ENCODE peak calls at places on chromosomes 13 and 19, in four cellular contexts. Y is fibroblast of the aortic adventitia; P is HAP-1; Z is CD4-positive, alpha-beta memory T cell. M is an unnamed sample.

GRCh38 chr19:50230379-50231351 is 27.2 kb downstream of the MYH14 start:
- DNase-seq in Y (no peak), P (no peak), Z (no peak), M (no peak)

GRCh38 chr19:17307876-17308377 is 1.4 kb upstream of the DDA1 start:
- DNase-seq in Y (no peak), P (no peak), Z (no peak), M (no peak)

GRCh38 chr19:49858591-49858985 is 7.6 kb downstream of the PTOV1 start:
- DNase-seq in Y (no peak), P (no peak), Z (no peak), M (no peak)

GRCh38 chr13:20136781-20137703 is 23.8 kb downstream of the GJA3 start:
- DNase-seq in Y (no peak), P (peak), Z (no peak), M (peak)

GRCh38 chr19:43620061-43621001 is 902 bp upstream of the ZNF428 start:
- DNase-seq in Y (no peak), P (no peak), Z (peak), M (no peak)

GRCh38 chr13:102234618-102235017 is 167.2 kb downstream of the FGF14 start:
- DNase-seq in Y (no peak), P (no peak), Z (no peak), M (no peak)

GRCh38 chr19:5430237-5430636 is 25.0 kb upstream of the ZNRF4 start:
- DNase-seq in Y (no peak), P (no peak), Z (no peak), M (no peak)

GRCh38 chr19:16373539-16373938 is 48.9 kb downstream of the KLF2 start:
- DNase-seq in Y (peak), P (no peak), Z (no peak), M (peak)

GRCh38 chr19:17086129-17086528 is 10.6 kb downstream of the MYO9B start:
- DNase-seq in Y (no peak), P (no peak), Z (no peak), M (no peak)

GRCh38 chr19:18504886-18505610 is 16.8 kb downstream of the ELL start:
- DNase-seq in Y (no peak), P (no peak), Z (no peak), M (no peak)

GRCh38 chr19:18502633-18503294 is 19.1 kb downstream of the ELL start:
- DNase-seq in Y (no peak), P (no peak), Z (no peak), M (no peak)

GRCh38 chr19:18503971-18504885 is 17.6 kb downstream of the ELL start:
- DNase-seq in Y (no peak), P (no peak), Z (no peak), M (no peak)

GRCh38 chr19:18502236-18502632 is 19.6 kb downstream of the ELL start:
- DNase-seq in Y (no peak), P (no peak), Z (no peak), M (no peak)

GRCh38 chr19:18503337-18503970 is 18.4 kb downstream of the ELL start:
- DNase-seq in Y (no peak), P (no peak), Z (no peak), M (no peak)
- H3K4me3 ChIP-seq in Y (no peak), P (no peak), Z (no peak), M (no peak)

GRCh38 chr19:36775768-36776167 is 3.2 kb upstream of the ZNF850 start:
- DNase-seq in Y (no peak), P (no peak), Z (no peak), M (no peak)
- H3K4me3 ChIP-seq in Y (no peak), P (no peak), Z (no peak), M (no peak)

DNA sequence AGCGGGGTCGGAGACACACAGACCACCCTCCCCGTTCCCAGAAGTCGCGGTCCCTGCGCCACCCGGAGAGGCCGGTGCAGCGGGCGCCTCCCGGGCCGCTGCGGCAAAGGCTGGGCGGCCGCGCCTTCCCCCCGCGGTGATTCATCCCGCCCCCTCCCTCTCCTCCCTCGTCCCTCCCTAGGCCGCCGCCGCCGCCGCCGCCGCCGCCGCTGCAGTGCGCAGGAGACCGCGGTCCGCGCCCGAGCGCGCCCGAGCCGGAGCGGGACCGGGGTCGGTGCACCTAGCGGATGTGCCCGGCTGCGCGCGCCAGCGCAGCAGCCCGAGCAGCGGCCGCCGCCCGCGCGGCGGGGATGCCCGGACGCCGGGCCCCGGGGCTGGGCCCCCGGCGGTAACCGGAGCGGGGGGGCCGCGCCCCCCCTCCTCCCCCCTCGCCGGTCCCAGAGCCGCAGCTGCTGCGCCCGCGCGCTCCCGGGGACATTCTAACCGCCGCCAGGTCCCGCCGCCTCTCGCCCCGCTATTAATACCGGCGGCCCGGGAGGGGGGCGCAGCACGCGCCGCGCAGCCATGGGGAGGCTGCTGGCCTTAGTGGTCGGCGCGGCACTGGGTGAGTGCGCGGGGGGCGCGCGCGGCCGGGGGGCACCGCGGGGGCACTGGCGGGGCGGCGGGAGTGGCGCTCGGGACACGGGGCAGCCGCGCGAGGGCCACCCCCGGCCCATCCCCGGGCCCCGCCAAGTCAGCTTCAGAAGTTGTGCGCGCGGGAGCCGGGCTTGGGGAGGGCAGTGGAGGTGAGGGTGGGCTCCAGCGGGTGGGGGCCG is at the start of gene SCN1B:
- DNase-seq in Y (peak), P (peak), Z (peak), M (peak)
- H3K4me3 ChIP-seq in Y (peak), P (peak), Z (peak), M (peak)

DNA sequence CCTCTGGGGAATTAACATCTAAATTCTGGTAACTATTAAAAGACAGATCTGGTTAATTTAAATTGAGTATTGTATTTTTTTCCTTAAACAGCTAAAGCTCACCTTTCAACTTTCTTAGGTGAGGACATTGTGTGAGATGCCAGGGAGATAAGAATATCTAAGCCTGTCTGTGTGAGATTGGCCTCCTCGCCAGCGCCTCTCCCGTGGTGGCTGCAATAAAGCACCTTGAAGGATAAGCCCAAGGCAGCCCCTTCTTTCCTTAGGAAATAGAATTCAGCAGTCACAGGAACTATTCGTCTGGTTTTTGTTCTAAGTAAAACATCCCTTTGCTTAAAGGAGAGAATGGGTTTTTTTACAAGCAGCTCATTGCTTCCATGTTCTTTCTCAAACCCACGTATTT is 24.6 kb downstream of the NAXD start:
- DNase-seq in Y (no peak), P (no peak), Z (no peak), M (no peak)
- H3K4me3 ChIP-seq in Y (no peak), P (no peak), Z (no peak), M (no peak)

DNA sequence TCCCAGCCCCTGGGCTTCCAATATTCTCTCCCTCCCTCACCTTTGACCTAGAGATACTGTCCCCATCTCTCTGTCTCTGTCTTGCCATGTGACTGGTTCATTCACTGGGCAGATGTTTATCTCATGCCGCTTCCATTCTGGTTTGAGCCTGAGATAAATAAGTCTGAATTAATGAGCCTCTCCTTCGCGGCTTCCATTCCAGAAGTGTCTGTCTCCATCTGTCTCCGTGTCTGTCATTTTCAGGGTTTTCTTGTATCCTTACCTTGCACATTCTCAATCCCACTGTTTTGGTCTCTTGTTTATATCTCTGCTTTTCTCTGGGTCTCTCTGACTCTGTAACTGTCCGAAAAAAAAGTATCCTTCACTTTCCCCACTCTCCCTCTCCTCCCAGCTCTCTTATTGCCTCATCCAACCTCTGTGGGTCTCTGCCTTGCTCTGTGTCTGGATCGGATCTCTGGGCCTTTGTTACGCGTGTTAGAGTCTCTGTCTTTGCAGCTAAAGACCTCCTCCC is 4.3 kb downstream of the SPHK2 start:
- DNase-seq in Y (no peak), P (no peak), Z (no peak), M (no peak)
- H3K4me3 ChIP-seq in Y (peak), P (peak), Z (peak), M (peak)

GRCh38 chr19:39332293-39332692 is 3.5 kb downstream of the GMFG start:
- DNase-seq in Y (no peak), P (no peak), Z (no peak), M (no peak)

GRCh38 chr19:39333507-39333906 is 2.3 kb downstream of the GMFG start:
- DNase-seq in Y (no peak), P (no peak), Z (no peak), M (no peak)

GRCh38 chr19:39334444-39334976 is 1.3 kb downstream of the GMFG start:
- DNase-seq in Y (no peak), P (no peak), Z (no peak), M (no peak)

GRCh38 chr19:39336483-39336882 is 640 bp upstream of the GMFG start:
- DNase-seq in Y (no peak), P (no peak), Z (no peak), M (no peak)

DNA sequence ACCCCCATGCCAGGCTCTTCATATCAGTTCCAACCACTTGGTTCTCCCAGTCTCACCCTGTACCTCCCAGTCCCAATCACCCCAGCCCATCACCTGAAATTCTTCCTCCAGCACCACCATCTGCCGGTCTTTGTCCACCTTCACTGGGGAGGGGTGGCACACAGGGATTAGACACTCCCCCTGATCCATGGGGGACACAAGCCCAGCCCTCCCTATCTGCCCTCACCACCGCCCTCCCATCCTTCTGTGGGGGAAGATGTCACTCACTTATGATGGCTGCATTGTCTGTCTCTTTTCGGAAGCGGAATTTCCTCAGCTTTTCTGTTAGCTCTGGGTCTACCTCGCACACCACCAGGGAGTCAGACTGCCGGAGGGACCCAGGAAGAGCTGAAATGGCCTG is 675 bp downstream of the GMFG start:
- DNase-seq in Y (no peak), P (no peak), Z (peak), M (no peak)
- H3K4me3 ChIP-seq in Y (no peak), P (no peak), Z (peak), M (no peak)

DNA sequence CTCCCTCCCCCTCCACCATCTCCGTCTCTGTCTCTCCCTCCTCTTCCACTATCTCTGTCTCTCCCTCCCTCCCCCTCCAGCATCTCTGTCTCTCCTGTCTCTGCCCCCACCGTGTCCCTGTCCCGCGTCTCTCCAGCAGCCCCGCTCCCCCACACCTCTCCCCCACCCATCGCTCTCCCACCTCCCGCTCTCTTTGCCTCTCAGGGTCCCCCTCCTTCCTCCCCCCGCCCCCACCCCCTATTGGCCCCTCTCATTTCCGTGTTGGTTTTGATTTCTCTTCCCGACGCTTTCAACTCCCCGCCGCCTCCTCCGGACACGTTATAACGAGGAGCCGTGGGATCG is 13.4 kb downstream of the ERFL start:
- DNase-seq in Y (no peak), P (no peak), Z (no peak), M (no peak)
- H3K4me3 ChIP-seq in Y (no peak), P (no peak), Z (peak), M (no peak)

GRCh38 chr19:48500830-48501445 is 10.7 kb downstream of the LMTK3 start:
- DNase-seq in Y (no peak), P (no peak), Z (no peak), M (no peak)
- H3K4me3 ChIP-seq in Y (no peak), P (peak), Z (no peak), M (no peak)

GRCh38 chr19:19490247-19490968 is 24.9 kb downstream of the TSSK6 start:
- DNase-seq in Y (peak), P (peak), Z (peak), M (peak)

GRCh38 chr19:19487077-19488040 is 28.0 kb downstream of the TSSK6 start:
- DNase-seq in Y (no peak), P (no peak), Z (no peak), M (no peak)

GRCh38 chr19:19489804-19490204 is 25.5 kb downstream of the TSSK6 start:
- DNase-seq in Y (no peak), P (no peak), Z (peak), M (no peak)

GRCh38 chr19:19488041-19488874 is 27.1 kb downstream of the TSSK6 start:
- DNase-seq in Y (peak), P (no peak), Z (no peak), M (peak)

GRCh38 chr19:19488875-19489690 is 26.3 kb downstream of the TSSK6 start:
- DNase-seq in Y (peak), P (peak), Z (peak), M (peak)
- H3K4me3 ChIP-seq in Y (peak), P (no peak), Z (peak), M (peak)